ENCODE peak calls at places on chromosome 22, in eight cellular contexts. M is astrocyte of the spinal cord, W is fibroblast of lung, H is AG04450, N is body of pancreas, F is kidney epithelial cell, G is GM23338, L is kidney. Q is an unnamed sample.

GRCh38 chr22:28442951-28443876 is 236.4 kb downstream of the TTC28 start:
- DNase-seq in W (peak; percentile 82), F (peak; percentile 14), N (peak; percentile 66), H (no peak), G (peak; percentile 86), L (peak; percentile 85), M (peak; percentile 81), Q (peak; percentile 79)

GRCh38 chr22:17303840-17304779 is 65.2 kb upstream of the CECR2 start:
- DNase-seq in L (no peak), G (no peak), M (no peak), F (no peak), N (no peak), W (no peak), H (no peak), Q (no peak)

GRCh38 chr22:44409211-44409648 is 88.8 kb downstream of the RTL6 start:
- DNase-seq in M (no peak), L (peak; percentile 53), G (no peak), N (no peak), F (no peak), W (no peak), H (no peak), Q (no peak)

GRCh38 chr22:47570300-47570685 is 807.8 kb downstream of the TBC1D22A start:
- DNase-seq in L (no peak), F (no peak), N (no peak), G (no peak), M (no peak), H (no peak), W (no peak), Q (no peak)

GRCh38 chr22:32564170-32565001 is 89.8 kb downstream of the FBXO7 start:
- DNase-seq in L (no peak), G (no peak), W (peak; percentile 39), H (no peak), N (no peak), M (peak; percentile 61), F (no peak), Q (no peak)

GRCh38 chr22:25172153-25172552 is 27.5 kb upstream of the CRYBB3 start:
- DNase-seq in M (no peak), F (no peak), W (no peak), L (no peak), N (no peak), G (no peak), H (no peak), Q (no peak)

GRCh38 chr22:33221566-33221965 is 163.4 kb upstream of the SYN3 start:
- DNase-seq in L (no peak), F (no peak), N (no peak), M (no peak), G (no peak), H (no peak), W (no peak), Q (no peak)

GRCh38 chr22:38921126-38921525 is 36.3 kb upstream of the APOBEC3A start:
- DNase-seq in H (no peak), L (peak; percentile 93), F (no peak), W (no peak), G (no peak), M (no peak), N (peak; percentile 96), Q (no peak)

GRCh38 chr22:39598017-39598965 is 27.7 kb downstream of the CACNA1I start:
- DNase-seq in H (no peak), G (peak; percentile 97), L (peak; percentile 81), F (no peak), M (no peak), N (peak; percentile 66), W (no peak), Q (peak; percentile 64)

GRCh38 chr22:50730941-50731661 is 6.9 kb upstream of the ACR start:
- DNase-seq in M (no peak), H (no peak), G (peak; percentile 61), L (peak; percentile 79), F (no peak), N (no peak), W (no peak), Q (no peak)

GRCh38 chr22:10780281-10780680 is 4747.7 kb upstream of the OR11H1 start:
- DNase-seq in H (no peak), M (no peak), W (no peak), G (no peak), F (no peak), L (no peak), N (no peak), Q (no peak)

GRCh38 chr22:24200616-24201212 is 19.4 kb downstream of the SUSD2 start:
- DNase-seq in F (peak; percentile 43), H (no peak), G (no peak), W (peak; percentile 19), N (no peak), L (no peak), M (peak; percentile 79), Q (peak; percentile 78)

GRCh38 chr22:48947636-48948035 is 880.0 kb downstream of the BRD1 start:
- DNase-seq in L (no peak), H (no peak), N (no peak), G (no peak), W (no peak), F (no peak), M (no peak), Q (no peak)

GRCh38 chr22:46116491-46116958 is 33.8 kb upstream of the PPARA start:
- DNase-seq in M (peak; percentile 85), N (peak; percentile 96), H (peak; percentile 29), G (peak; percentile 92), W (peak; percentile 82), L (peak; percentile 98), F (no peak), Q (peak; percentile 91)

GRCh38 chr22:19750666-19751490 is 9.7 kb upstream of the TBX1 start:
- DNase-seq in W (peak; percentile 13), L (no peak), M (peak; percentile 47), F (no peak), H (peak; percentile 34), N (no peak), G (no peak), Q (no peak)

GRCh38 chr22:41003041-41003440 is 51.9 kb downstream of the RBX1 start:
- DNase-seq in G (peak; percentile 24), M (no peak), H (no peak), N (peak; percentile 13), L (no peak), F (no peak), W (no peak), Q (no peak)

GRCh38 chr22:41619979-41620645 is 731 bp downstream of the DESI1 start:
- DNase-seq in H (no peak), M (no peak), L (peak; percentile 84), F (no peak), W (no peak), N (peak; percentile 43), G (peak; percentile 74), Q (peak; percentile 36)

GRCh38 chr22:46108564-46109473 is 41.5 kb upstream of the PPARA start:
- DNase-seq in H (no peak), L (no peak), M (no peak), N (peak; percentile 72), F (no peak), G (peak; percentile 30), W (no peak), Q (peak; percentile 62)

GRCh38 chr22:18059991-18060390 is 17.8 kb upstream of the PEX26 start:
- DNase-seq in H (no peak), G (no peak), M (no peak), L (no peak), F (no peak), N (no peak), W (no peak), Q (no peak)

DNA sequence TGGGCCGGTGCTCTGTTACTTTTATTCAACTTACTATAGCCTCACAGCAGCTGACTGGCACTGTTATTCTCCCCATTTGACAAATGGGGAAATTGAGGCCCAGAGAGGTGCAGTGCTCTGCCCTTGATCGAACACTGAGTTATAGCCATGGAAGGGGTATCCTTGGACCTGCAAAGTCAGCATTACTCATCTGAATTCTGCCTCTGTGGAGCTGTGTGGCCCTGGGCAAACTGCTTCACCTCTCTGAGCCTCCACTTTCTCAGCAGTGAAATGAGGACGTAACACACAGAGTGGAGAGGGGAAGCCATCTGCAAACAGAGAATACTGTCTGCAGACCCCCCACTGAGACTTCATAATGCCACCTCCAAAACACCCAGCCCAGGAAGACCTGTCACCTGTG is 25.3 kb downstream of the TPST2 start:
- DNase-seq in M (no peak), H (no peak), N (no peak), G (no peak), W (no peak), F (no peak), L (no peak), Q (no peak)
- H3K4me3 ChIP-seq in M (no peak overlapping the region), H (no peak overlapping the region), N (peak overlapping the region; percentile 73), G (no peak overlapping the region), W (no peak overlapping the region), F (no peak overlapping the region), L (peak overlapping the region; percentile 51), Q (no peak overlapping the region)

GRCh38 chr22:42906605-42907338 is 49.7 kb upstream of the ARFGAP3 start:
- DNase-seq in F (no peak), W (peak; percentile 52), L (peak; percentile 87), N (no peak), H (no peak), G (no peak), M (no peak), Q (peak; percentile 76)

GRCh38 chr22:42905217-42905616 is 48.1 kb upstream of the ARFGAP3 start:
- DNase-seq in N (peak; percentile 58), F (no peak), G (no peak), M (no peak), H (no peak), L (no peak), W (no peak), Q (no peak)

GRCh38 chr22:42907404-42908081 is 50.5 kb upstream of the ARFGAP3 start:
- DNase-seq in M (no peak), L (no peak), W (no peak), H (no peak), G (no peak), F (no peak), N (no peak), Q (no peak)

GRCh38 chr22:42904049-42904448 is 47.0 kb upstream of the ARFGAP3 start:
- DNase-seq in L (no peak), M (no peak), F (no peak), H (no peak), G (peak; percentile 40), W (no peak), N (no peak), Q (no peak)

DNA sequence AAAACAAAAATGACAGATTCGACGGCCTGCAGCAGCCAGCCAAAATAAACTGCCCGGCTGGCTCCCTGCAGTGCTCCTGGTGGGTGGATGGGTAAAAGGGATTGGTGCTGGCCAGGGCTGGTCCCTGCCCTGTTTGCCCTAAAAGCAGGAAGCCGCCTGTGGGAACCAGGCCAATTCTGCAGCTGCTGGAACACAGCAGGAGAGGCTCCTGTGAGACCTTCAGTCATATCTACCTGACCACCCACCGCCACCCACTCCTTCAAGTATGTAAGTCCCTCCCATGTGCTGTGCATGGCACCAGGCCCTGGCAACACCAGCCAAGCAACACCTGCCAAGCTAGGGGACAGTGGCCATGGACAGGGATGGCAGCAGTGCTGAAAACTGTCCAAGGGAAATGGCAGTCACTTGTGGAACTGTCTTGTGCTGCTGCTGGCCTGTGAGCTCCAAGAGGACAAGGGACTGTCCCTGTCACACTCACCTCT is 48.7 kb upstream of the ARFGAP3 start:
- DNase-seq in M (no peak), G (no peak), N (peak; percentile 98), L (peak; percentile 89), F (no peak), H (no peak), W (no peak), Q (no peak)
- TF ChIP-seq CTCF in M (no peak), G (no peak), N (peak; percentile 15), L (no peak), F (no peak), H (no peak), W (no peak), Q (no peak)

GRCh38 chr22:16131918-16132317 is 442.1 kb downstream of the POTEH start:
- DNase-seq in H (no peak), F (no peak), M (no peak), N (no peak), W (no peak), G (no peak), L (peak; percentile 66), Q (no peak)
- H3K4me3 ChIP-seq in H (no peak overlapping the region), F (no peak overlapping the region), M (no peak overlapping the region), N (no peak overlapping the region), W (no peak overlapping the region), G (no peak overlapping the region), L (no peak overlapping the region), Q (no peak overlapping the region)

GRCh38 chr22:29524440-29525191 is 28.9 kb downstream of the THOC5 start:
- DNase-seq in F (no peak), G (peak; percentile 63), M (no peak), W (peak; percentile 11), L (no peak), H (no peak), N (peak; percentile 25), Q (peak; percentile 55)
- TF ChIP-seq CTCF in F (peak; percentile 51), G (peak; percentile 74), M (peak; percentile 47), W (peak; percentile 32), L (peak; percentile 22), H (peak; percentile 44), N (peak; percentile 36), Q (peak; percentile 43)